ENCODE peak calls at places on chromosomes 16 and 17, in seven cellular contexts. J, N, A, S, K, E and U are unnamed samples.

GRCh38 chr16:84548971-84549844 is 44.7 kb upstream of the MEAK7 start:
- DNase-seq in J (no peak), N (peak), A (no peak), S (no peak), K (no peak), E (no peak), U (peak)

GRCh38 chr16:63578791-63579190 is 1542.6 kb upstream of the CDH8 start:
- DNase-seq in J (no peak), N (peak), A (no peak), S (no peak), K (no peak), E (no peak), U (no peak)

GRCh38 chr17:29571883-29572681 is 3.6 kb downstream of the TP53I13 start:
- DNase-seq in J (no peak), N (no peak), A (no peak), S (peak), K (no peak), E (no peak), U (peak)

GRCh38 chr17:58587713-58588117 is 73.3 kb upstream of the MTMR4 start:
- DNase-seq in J (no peak), N (peak), A (no peak), S (peak), K (peak), E (no peak), U (peak)

GRCh38 chr16:22786691-22787090 is 27.3 kb upstream of the HS3ST2 start:
- DNase-seq in J (no peak), N (no peak), A (no peak), S (no peak), K (no peak), E (no peak), U (no peak)

GRCh38 chr16:83328936-83329335 is 478.8 kb upstream of the HSBP1 start:
- DNase-seq in J (no peak), N (no peak), A (no peak), S (no peak), K (no peak), E (no peak), U (no peak)

GRCh38 chr16:68782198-68783174 is 45.4 kb downstream of the CDH1 start:
- DNase-seq in J (no peak), N (no peak), A (no peak), S (no peak), K (no peak), E (no peak), U (no peak)

GRCh38 chr16:64950262-64950661 is 171.6 kb downstream of the CDH11 start:
- DNase-seq in J (no peak), N (no peak), A (no peak), S (no peak), K (no peak), E (no peak), U (no peak)

GRCh38 chr16:88839026-88839529 is 17.7 kb downstream of the GALNS start:
- DNase-seq in J (no peak), N (no peak), A (no peak), S (no peak), K (peak), E (no peak), U (no peak)

GRCh38 chr16:71426069-71426879 is 15.6 kb downstream of the TLE7 start:
- DNase-seq in J (no peak), N (peak), A (peak), S (peak), K (peak), E (no peak), U (no peak)

GRCh38 chr17:38563362-38564253 is 42.1 kb downstream of the SRCIN1 start:
- DNase-seq in J (no peak), N (no peak), A (no peak), S (no peak), K (peak), E (no peak), U (no peak)

GRCh38 chr16:68357923-68358322 is 47.1 kb downstream of the PRMT7 start:
- DNase-seq in J (no peak), N (no peak), A (no peak), S (no peak), K (no peak), E (no peak), U (no peak)

GRCh38 chr17:45948881-45949624 is 50.0 kb upstream of the STH start:
- DNase-seq in J (no peak), N (peak), A (peak), S (peak), K (peak), E (peak), U (peak)

GRCh38 chr17:77409282-77410161 is 268.8 kb downstream of the SEC14L1 start:
- DNase-seq in J (no peak), N (peak), A (peak), S (peak), K (peak), E (peak), U (peak)

DNA sequence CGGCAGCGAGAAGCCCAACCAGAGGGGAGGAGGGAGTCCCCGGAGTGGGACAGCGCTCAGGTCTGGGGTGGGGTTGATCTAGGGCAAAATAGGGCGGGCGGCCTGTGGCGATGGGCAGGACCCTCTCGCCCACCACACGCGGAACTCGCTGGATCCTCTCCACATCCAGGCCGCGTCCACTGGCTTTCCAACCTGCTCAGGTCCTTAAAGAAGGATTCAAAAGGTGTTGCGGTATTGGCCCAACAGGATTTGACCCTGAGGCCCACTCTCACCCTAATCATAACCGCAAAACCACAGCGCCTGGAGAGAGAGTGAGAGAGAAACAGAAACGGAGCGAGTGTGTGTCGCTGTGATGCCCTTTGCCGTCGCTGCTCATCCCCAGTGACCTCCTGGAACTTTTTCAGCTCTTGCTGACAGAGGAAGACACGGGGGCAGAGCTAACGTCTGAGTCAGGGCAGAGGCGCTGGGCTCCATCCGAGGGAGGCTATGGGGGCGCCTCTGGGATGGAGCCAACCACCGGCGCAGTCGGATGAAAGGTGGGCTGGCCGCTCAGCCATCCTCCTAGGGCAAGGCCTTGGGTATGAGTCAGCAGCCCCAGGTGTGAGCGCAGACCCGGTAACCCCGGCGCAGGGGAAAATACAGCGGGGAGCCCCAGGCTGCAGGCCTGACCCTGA is 16.7 kb upstream of the OR1F1 start:
- DNase-seq in J (no peak), N (no peak), A (no peak), S (no peak), K (peak), E (no peak), U (no peak)
- H3K4me3 ChIP-seq in J (peak), N (no peak), A (no peak), S (no peak), K (peak), E (peak), U (no peak)

DNA sequence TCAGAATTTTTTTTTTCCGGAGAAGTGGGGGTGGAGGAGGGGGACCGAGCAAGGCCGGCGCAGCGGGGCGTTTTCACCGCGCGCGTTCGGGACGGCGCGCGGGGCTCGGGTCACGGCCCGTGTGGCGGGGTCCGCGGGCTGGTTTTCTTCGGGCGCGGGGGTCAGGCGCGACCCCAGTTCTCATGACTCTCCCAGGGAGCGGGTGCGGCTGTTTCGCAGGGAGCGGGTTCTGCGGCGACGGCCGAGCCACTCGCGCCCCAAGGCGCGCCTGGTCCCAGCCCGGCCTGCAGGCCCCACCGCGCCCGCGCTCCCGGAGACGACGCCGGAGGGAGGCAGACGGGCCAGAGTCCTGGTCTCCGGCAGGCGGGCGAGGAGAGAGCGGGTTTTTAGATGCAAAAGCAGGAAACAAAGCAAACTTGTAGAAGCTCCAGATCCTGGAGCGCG is 1.0 kb downstream of the BAHCC1 start:
- DNase-seq in J (no peak), N (no peak), A (no peak), S (no peak), K (no peak), E (no peak), U (no peak)
- H3K4me3 ChIP-seq in J (peak), N (peak), A (peak), S (peak), K (peak), E (peak), U (peak)

DNA sequence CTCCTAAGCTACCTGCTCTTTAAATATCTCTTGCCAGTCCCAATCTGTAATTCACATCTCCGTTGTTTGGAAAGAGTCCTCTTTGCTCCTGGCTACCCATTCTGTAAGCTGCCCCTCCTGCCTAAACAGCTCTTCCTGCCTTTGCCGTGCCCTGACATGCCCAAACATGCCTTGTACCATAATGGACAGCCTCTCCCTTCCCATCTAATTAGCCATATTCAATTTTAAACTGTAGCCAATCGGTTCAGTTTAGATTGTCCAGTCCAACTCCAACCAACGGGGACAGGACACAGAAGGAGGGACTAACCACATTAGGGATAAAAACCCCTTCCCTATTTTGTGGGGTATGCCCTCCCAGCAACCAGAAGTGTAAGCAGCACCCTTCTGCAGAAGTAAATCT is 30.6 kb upstream of the CLEC3A start:
- DNase-seq in J (no peak), N (no peak), A (no peak), S (no peak), K (no peak), E (no peak), U (no peak)
- H3K4me3 ChIP-seq in J (no peak), N (no peak), A (no peak), S (no peak), K (no peak), E (no peak), U (no peak)

DNA sequence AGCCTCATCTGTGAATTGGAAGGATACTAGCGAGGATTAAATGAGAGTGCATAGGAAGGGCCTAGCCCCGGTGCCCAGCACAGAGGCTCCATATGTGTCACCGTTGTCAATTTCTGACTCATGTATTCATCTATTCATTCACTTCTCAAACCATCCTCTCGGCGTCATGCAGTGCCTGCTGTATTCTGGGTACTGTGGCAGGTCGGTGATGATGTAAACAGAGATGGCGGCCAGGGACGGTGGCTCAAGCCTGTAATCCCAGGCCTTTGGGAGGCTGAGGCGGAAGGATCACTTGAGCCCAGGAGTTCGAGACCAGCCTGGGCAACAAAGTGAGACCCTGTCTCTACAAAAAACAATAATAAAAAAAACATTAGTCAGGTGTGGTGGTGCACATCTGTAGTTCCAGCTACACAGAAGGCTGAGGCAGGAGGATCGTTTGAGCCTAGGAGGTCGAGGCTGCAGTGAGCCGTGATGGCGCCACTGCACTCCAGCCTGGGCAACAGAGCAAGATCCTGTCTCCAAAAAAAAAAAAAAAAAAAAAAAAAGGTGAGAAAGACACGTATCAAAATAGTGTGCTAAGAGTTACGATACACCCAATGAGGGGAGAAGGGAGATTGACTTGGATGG is 4.3 kb upstream of the PPP1R1B start:
- DNase-seq in J (no peak), N (no peak), A (no peak), S (no peak), K (no peak), E (no peak), U (no peak)
- H3K4me3 ChIP-seq in J (no peak), N (no peak), A (no peak), S (no peak), K (no peak), E (no peak), U (no peak)

GRCh38 chr16:4454618-4455017 is 19.8 kb downstream of the NMRAL1 start:
- DNase-seq in J (no peak), N (peak), A (no peak), S (no peak), K (peak), E (no peak), U (no peak)
- H3K4me3 ChIP-seq in J (no peak), N (no peak), A (no peak), S (no peak), K (no peak), E (no peak), U (no peak)